ENCODE peak calls at places on chromosome 19, in five cellular contexts. One of them, this sample, is unnamed.

GRCh38 chr19:17944301-17944700 is 11.5 kb downstream of the CCDC124 start:
- DNase-seq in HepG2: no peak
- DNase-seq in GM12878: no peak
- DNase-seq in A549: no peak
- DNase-seq in K562: no peak
- DNase-seq in this sample: no peak

GRCh38 chr19:12065100-12065538 is 588 bp downstream of the ZNF844 start:
- DNase-seq in K562: no peak
- DNase-seq in GM12878: no peak
- DNase-seq in HepG2: no peak
- DNase-seq in A549: no peak
- DNase-seq in this sample: peak; percentile 26

GRCh38 chr19:13012390-13012689 is 17.1 kb downstream of the NFIX start:
- DNase-seq in GM12878: no peak
- DNase-seq in K562: no peak
- DNase-seq in A549: no peak
- DNase-seq in HepG2: no peak
- DNase-seq in this sample: no peak

GRCh38 chr19:32421589-32422361 is 16.2 kb downstream of the DPY19L3 start:
- DNase-seq in A549: no peak
- DNase-seq in HepG2: no peak
- DNase-seq in K562: peak; percentile 28
- DNase-seq in GM12878: no peak
- DNase-seq in this sample: peak; percentile 89

GRCh38 chr19:10346509-10346908 is 7.1 kb upstream of the ICAM3 start:
- DNase-seq in K562: no peak
- DNase-seq in HepG2: peak; percentile 74
- DNase-seq in A549: no peak
- DNase-seq in GM12878: no peak
- DNase-seq in this sample: peak; percentile 100

GRCh38 chr19:19464339-19465098 is 50.8 kb downstream of the TSSK6 start:
- DNase-seq in GM12878: no peak
- DNase-seq in A549: no peak
- DNase-seq in K562: no peak
- DNase-seq in HepG2: no peak
- DNase-seq in this sample: no peak

GRCh38 chr19:10979950-10980349 is 19.1 kb downstream of the SMARCA4 start:
- DNase-seq in HepG2: no peak
- DNase-seq in K562: no peak
- DNase-seq in A549: no peak
- DNase-seq in GM12878: peak; percentile 33
- DNase-seq in this sample: no peak

GRCh38 chr19:48695743-48696352 is at the start of gene FUT2:
- DNase-seq in K562: peak; percentile 56
- DNase-seq in HepG2: no peak
- DNase-seq in A549: no peak
- DNase-seq in GM12878: no peak
- DNase-seq in this sample: no peak

GRCh38 chr19:44657211-44657921 is 13.7 kb downstream of the PVR start:
- DNase-seq in HepG2: peak; percentile 62
- DNase-seq in A549: peak; percentile 87
- DNase-seq in K562: peak; percentile 76
- DNase-seq in GM12878: no peak
- DNase-seq in this sample: peak; percentile 73

GRCh38 chr19:49361438-49362047 is 673 bp downstream of the TEAD2 start:
- DNase-seq in K562: peak; percentile 91
- DNase-seq in HepG2: peak; percentile 70
- DNase-seq in GM12878: no peak
- DNase-seq in A549: peak; percentile 86
- DNase-seq in this sample: no peak

GRCh38 chr19:49512970-49513745 is 697 bp downstream of the FCGRT start:
- DNase-seq in GM12878: no peak
- DNase-seq in K562: peak; percentile 77
- DNase-seq in A549: no peak
- DNase-seq in HepG2: peak; percentile 89
- DNase-seq in this sample: peak; percentile 53

GRCh38 chr19:46000497-46001246 is 5.4 kb downstream of the CCDC61 start:
- DNase-seq in A549: no peak
- DNase-seq in GM12878: no peak
- DNase-seq in K562: peak; percentile 85
- DNase-seq in HepG2: no peak
- DNase-seq in this sample: peak; percentile 15

GRCh38 chr19:46601318-46602224 is at the start of gene CALM3:
- DNase-seq in K562: peak; percentile 66
- DNase-seq in GM12878: no peak
- DNase-seq in A549: no peak
- DNase-seq in HepG2: no peak
- DNase-seq in this sample: peak; percentile 65

GRCh38 chr19:35085947-35086346 is 29.7 kb upstream of the FXYD3 start:
- DNase-seq in A549: no peak
- DNase-seq in HepG2: no peak
- DNase-seq in GM12878: peak; percentile 42
- DNase-seq in K562: no peak
- DNase-seq in this sample: no peak

GRCh38 chr19:10866495-10866894 is 4.9 kb upstream of the CARM1 start:
- DNase-seq in HepG2: no peak
- DNase-seq in K562: no peak
- DNase-seq in A549: no peak
- DNase-seq in GM12878: no peak
- DNase-seq in this sample: no peak

GRCh38 chr19:49414256-49414655 is 9.0 kb downstream of the PTH2 start:
- DNase-seq in HepG2: no peak
- DNase-seq in A549: no peak
- DNase-seq in K562: no peak
- DNase-seq in GM12878: no peak
- DNase-seq in this sample: peak; percentile 65

GRCh38 chr19:45117167-45117594 is 24.2 kb downstream of the PPP1R37 start:
- DNase-seq in GM12878: peak; percentile 73
- DNase-seq in K562: peak; percentile 56
- DNase-seq in A549: no peak
- DNase-seq in HepG2: no peak
- DNase-seq in this sample: peak; percentile 90

GRCh38 chr19:8311461-8312260 is 3.5 kb upstream of the CD320 start:
- DNase-seq in A549: no peak
- DNase-seq in K562: peak; percentile 23
- DNase-seq in GM12878: no peak
- DNase-seq in HepG2: no peak
- DNase-seq in this sample: no peak
- TF ChIP-seq MYC in A549: no peak
- TF ChIP-seq MYC in K562: no peak
- TF ChIP-seq MYC in GM12878: no peak
- TF ChIP-seq MYC in HepG2: no peak
- TF ChIP-seq MYC in this sample: no peak

GRCh38 chr19:41352609-41353465 is 885 bp downstream of the TGFB1 start:
- DNase-seq in HepG2: peak; percentile 54
- DNase-seq in GM12878: no peak
- DNase-seq in K562: peak; percentile 73
- DNase-seq in A549: peak; percentile 99
- DNase-seq in this sample: peak; percentile 74

GRCh38 chr19:41353466-41354342 is at the start of gene TGFB1:
- DNase-seq in A549: peak; percentile 100
- DNase-seq in HepG2: peak; percentile 70
- DNase-seq in GM12878: peak; percentile 62
- DNase-seq in K562: peak; percentile 98
- DNase-seq in this sample: peak; percentile 88

GRCh38 chr19:41352279-41352608 is 1.5 kb downstream of the TGFB1 start:
- DNase-seq in HepG2: no peak
- DNase-seq in GM12878: no peak
- DNase-seq in K562: no peak
- DNase-seq in A549: no peak
- DNase-seq in this sample: no peak

GRCh38 chr19:41350735-41351338 is 2.9 kb downstream of the TGFB1 start:
- DNase-seq in GM12878: no peak
- DNase-seq in A549: no peak
- DNase-seq in HepG2: no peak
- DNase-seq in K562: peak; percentile 67
- DNase-seq in this sample: no peak

DNA sequence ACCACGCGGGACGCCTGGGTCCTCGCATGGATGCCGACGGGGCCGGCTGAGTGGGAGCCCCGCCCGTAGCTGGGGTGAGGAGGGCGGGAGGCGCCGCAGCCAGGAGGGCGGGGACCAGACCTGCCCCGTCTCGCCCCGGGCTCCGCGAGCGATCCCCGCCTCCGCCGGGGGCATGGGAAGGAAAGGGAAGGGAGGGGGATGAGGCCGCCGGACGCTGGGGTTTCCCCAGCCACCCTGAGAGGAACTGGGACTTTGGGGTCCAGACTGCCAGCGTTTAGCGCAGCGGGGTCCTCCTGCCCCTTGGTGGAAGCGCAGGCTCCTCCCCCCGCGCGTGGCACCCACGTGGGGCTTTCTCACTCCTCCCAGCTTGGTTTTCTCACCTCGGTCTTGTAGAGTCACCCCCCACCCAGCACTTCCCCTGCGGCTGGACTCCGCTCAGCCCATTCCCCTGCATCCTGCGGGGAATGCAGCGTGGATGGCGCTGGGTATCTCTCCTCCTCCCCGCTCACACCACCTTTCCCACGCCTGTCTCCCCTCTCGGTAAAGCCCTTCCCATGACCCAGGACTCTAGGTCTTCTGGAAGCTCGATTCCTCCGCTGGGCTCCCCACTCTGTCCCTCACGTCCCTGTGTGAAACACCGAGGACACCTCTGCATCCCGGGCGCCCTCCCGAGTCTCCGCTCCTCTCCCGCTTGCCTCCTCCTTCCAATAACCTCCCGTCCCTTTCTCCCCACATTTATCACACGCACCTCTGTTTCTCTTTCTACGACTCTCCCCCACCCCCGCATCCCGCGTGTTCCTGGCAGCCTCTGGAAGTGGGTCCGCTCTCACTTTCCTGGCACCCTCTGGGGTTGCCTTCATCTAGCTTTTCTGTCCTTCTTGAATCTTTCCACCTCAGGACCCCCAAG is 2.1 kb downstream of the TGFB1 start:
- DNase-seq in GM12878: no peak
- DNase-seq in HepG2: no peak
- DNase-seq in K562: peak; percentile 83
- DNase-seq in A549: peak; percentile 89
- DNase-seq in this sample: peak; percentile 62
- TF ChIP-seq MAX in GM12878: no peak
- TF ChIP-seq MAX in HepG2: no peak
- TF ChIP-seq MAX in K562: peak; percentile 50
- TF ChIP-seq MAX in A549: peak; percentile 70
- TF ChIP-seq MAX in this sample: peak; percentile 63

GRCh38 chr19:480016-480855 is 16.1 kb upstream of the MADCAM1 start:
- DNase-seq in HepG2: peak; percentile 63
- DNase-seq in GM12878: no peak
- DNase-seq in A549: peak; percentile 79
- DNase-seq in K562: peak; percentile 81
- DNase-seq in this sample: peak; percentile 46
- TF ChIP-seq MYC in HepG2: no peak
- TF ChIP-seq MYC in GM12878: no peak
- TF ChIP-seq MYC in A549: no peak
- TF ChIP-seq MYC in K562: peak; percentile 18
- TF ChIP-seq MYC in this sample: no peak

GRCh38 chr19:8259142-8259921 is 48.8 kb downstream of the CD320 start:
- DNase-seq in HepG2: no peak
- DNase-seq in GM12878: no peak
- DNase-seq in A549: no peak
- DNase-seq in K562: no peak
- DNase-seq in this sample: peak; percentile 22

GRCh38 chr19:8262431-8262830 is 45.7 kb downstream of the CD320 start:
- DNase-seq in HepG2: no peak
- DNase-seq in K562: no peak
- DNase-seq in GM12878: no peak
- DNase-seq in A549: no peak
- DNase-seq in this sample: no peak

GRCh38 chr19:8261881-8262280 is 46.3 kb downstream of the CD320 start:
- DNase-seq in HepG2: no peak
- DNase-seq in GM12878: no peak
- DNase-seq in K562: no peak
- DNase-seq in A549: no peak
- DNase-seq in this sample: no peak

GRCh38 chr19:8261347-8261746 is 46.8 kb downstream of the CD320 start:
- DNase-seq in GM12878: no peak
- DNase-seq in HepG2: no peak
- DNase-seq in K562: no peak
- DNase-seq in A549: no peak
- DNase-seq in this sample: no peak

GRCh38 chr19:8259922-8260247 is 48.3 kb downstream of the CD320 start:
- DNase-seq in GM12878: no peak
- DNase-seq in HepG2: no peak
- DNase-seq in A549: no peak
- DNase-seq in K562: no peak
- DNase-seq in this sample: no peak
- TF ChIP-seq MAX in GM12878: no peak
- TF ChIP-seq MAX in HepG2: no peak
- TF ChIP-seq MAX in A549: no peak
- TF ChIP-seq MAX in K562: no peak
- TF ChIP-seq MAX in this sample: no peak

GRCh38 chr19:27872370-27872769 is 1340.6 kb downstream of the UQCRFS1 start:
- DNase-seq in K562: no peak
- DNase-seq in HepG2: no peak
- DNase-seq in GM12878: no peak
- DNase-seq in A549: no peak
- DNase-seq in this sample: no peak
- TF ChIP-seq MYC in K562: no peak
- TF ChIP-seq MYC in HepG2: no peak
- TF ChIP-seq MYC in GM12878: no peak
- TF ChIP-seq MYC in A549: no peak
- TF ChIP-seq MYC in this sample: no peak

DNA sequence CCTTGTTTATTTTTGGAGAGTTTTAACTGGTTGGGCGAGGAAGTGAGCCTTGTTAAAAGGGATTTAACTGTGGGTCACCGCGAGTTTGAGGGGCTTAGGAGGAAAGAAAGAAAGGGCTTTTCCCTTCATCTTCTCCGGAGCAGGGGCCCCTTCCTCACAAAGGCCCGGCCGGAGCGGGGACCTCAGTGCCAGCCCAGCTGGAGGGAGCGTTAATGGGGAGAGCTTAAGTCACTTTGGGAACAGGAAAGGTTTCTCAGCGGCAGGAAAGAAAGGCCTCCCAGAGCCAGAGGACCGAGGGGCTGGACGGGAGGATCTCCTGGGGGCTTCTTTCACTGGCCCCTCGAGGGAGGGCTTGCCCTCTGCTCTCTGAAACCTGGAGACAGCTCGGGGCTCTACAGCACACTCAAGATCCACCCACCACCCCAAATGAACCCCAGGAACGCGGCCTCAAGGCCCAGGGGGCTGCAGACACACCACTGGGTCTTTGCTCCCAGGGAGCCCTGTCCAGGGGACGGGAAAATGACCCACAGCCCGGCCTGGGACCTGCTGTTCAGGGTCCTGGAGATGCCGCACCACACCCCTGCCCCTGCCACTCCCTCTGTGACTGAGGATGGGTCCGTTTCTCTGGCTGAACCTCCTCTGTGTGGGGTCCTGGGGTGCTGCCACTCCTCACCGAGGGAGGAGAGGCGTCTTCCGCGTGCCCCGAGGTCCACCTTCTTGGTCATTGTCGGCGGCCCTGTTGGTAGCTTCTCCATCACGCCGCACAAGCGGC is 128.3 kb downstream of the URI1 start:
- DNase-seq in GM12878: no peak
- DNase-seq in HepG2: no peak
- DNase-seq in K562: no peak
- DNase-seq in A549: no peak
- DNase-seq in this sample: no peak
- TF ChIP-seq MAX in GM12878: no peak
- TF ChIP-seq MAX in HepG2: no peak
- TF ChIP-seq MAX in K562: no peak
- TF ChIP-seq MAX in A549: no peak
- TF ChIP-seq MAX in this sample: no peak

GRCh38 chr19:58355215-58355796 is 2.0 kb upstream of the A1BG start:
- DNase-seq in GM12878: no peak
- DNase-seq in A549: no peak
- DNase-seq in K562: no peak
- DNase-seq in HepG2: no peak
- DNase-seq in this sample: no peak
- TF ChIP-seq MYC in GM12878: no peak
- TF ChIP-seq MYC in A549: no peak
- TF ChIP-seq MYC in K562: no peak
- TF ChIP-seq MYC in HepG2: no peak
- TF ChIP-seq MYC in this sample: no peak